ENCODE peak calls at places on chromosomes 13 and 19, in four cellular contexts. O is T follicular helper cell, V is NCI-H2107, E is left colon. D is an unnamed sample.

GRCh38 chr13:99481357-99481756 is 19.9 kb upstream of the TM9SF2 start:
- DNase-seq in O (no peak), V (no peak), E (no peak), D (no peak)

GRCh38 chr13:87669379-87669978 is 1.7 kb upstream of the SLITRK5 start:
- DNase-seq in O (no peak), V (no peak), E (no peak), D (no peak)

GRCh38 chr19:51680474-51680873 is 12.7 kb upstream of the SPACA6 start:
- DNase-seq in O (no peak), V (no peak), E (no peak), D (no peak)

GRCh38 chr19:47704024-47704423 is 9.2 kb upstream of the EHD2 start:
- DNase-seq in O (no peak), V (no peak), E (no peak), D (no peak)

GRCh38 chr13:30806784-30807183 is 71.4 kb downstream of the ALOX5AP start:
- DNase-seq in O (no peak), V (no peak), E (no peak), D (no peak)

GRCh38 chr13:79904581-79904980 is 423.6 kb downstream of the NDFIP2 start:
- DNase-seq in O (no peak), V (no peak), E (no peak), D (no peak)

GRCh38 chr19:29690842-29691241 is 24.2 kb downstream of the C19orf12 start:
- DNase-seq in O (no peak), V (no peak), E (no peak), D (no peak)

GRCh38 chr19:48152552-48152951 is 17.6 kb downstream of the LIG1 start:
- DNase-seq in O (peak), V (no peak), E (peak), D (no peak)

GRCh38 chr13:35979378-35979911 is 151.7 kb downstream of the DCLK1 start:
- DNase-seq in O (no peak), V (no peak), E (peak), D (no peak)

GRCh38 chr19:51107406-51108065 is 673 bp downstream of the CTU1 start:
- DNase-seq in O (no peak), V (no peak), E (no peak), D (no peak)